ENCODE peak calls at places on chromosomes 5 and 9, in four cellular contexts. K, L, V and F are unnamed samples.

GRCh38 chr9:122347348-122348287 is 23.2 kb upstream of the PTGS1 start:
- DNase-seq in K (no peak), L (peak), V (no peak), F (no peak)

GRCh38 chr5:167339205-167339604 is 952.2 kb upstream of the WWC1 start:
- DNase-seq in K (no peak), L (no peak), V (no peak), F (no peak)

GRCh38 chr5:1375871-1376850 is 31.3 kb upstream of the CLPTM1L start:
- DNase-seq in K (no peak), L (no peak), V (no peak), F (no peak)

GRCh38 chr9:133347515-133347984 is 381 bp downstream of the MED22 start:
- DNase-seq in K (peak), L (no peak), V (peak), F (peak)

GRCh38 chr9:129506892-129507291 is 114.0 kb downstream of the C9orf50 start:
- DNase-seq in K (no peak), L (no peak), V (no peak), F (no peak)

GRCh38 chr5:181259974-181260719 is 796 bp downstream of the TRIM52 start:
- DNase-seq in K (peak), L (no peak), V (no peak), F (no peak)

GRCh38 chr9:4073371-4073770 is 226.5 kb downstream of the GLIS3 start:
- DNase-seq in K (peak), L (peak), V (no peak), F (peak)

GRCh38 chr5:8749556-8749955 is 796.3 kb downstream of the SEMA5A start:
- DNase-seq in K (no peak), L (no peak), V (no peak), F (no peak)

GRCh38 chr9:121945281-121945680 is 147.8 kb downstream of the TTLL11 start:
- DNase-seq in K (no peak), L (no peak), V (no peak), F (no peak)

GRCh38 chr9:81585191-81585763 is 104.1 kb downstream of the TLE1 start:
- DNase-seq in K (no peak), L (no peak), V (no peak), F (no peak)

GRCh38 chr5:177256296-177256695 is 47.2 kb downstream of the RAB24 start:
- DNase-seq in K (no peak), L (no peak), V (no peak), F (no peak)

GRCh38 chr5:144304683-144305082 is 134.0 kb downstream of the KCTD16 start:
- DNase-seq in K (no peak), L (no peak), V (no peak), F (no peak)

GRCh38 chr5:144307726-144308125 is 137.1 kb downstream of the KCTD16 start:
- DNase-seq in K (no peak), L (no peak), V (no peak), F (no peak)

GRCh38 chr5:144313147-144313726 is 142.6 kb downstream of the KCTD16 start:
- DNase-seq in K (no peak), L (no peak), V (no peak), F (no peak)

GRCh38 chr5:144309265-144309664 is 138.6 kb downstream of the KCTD16 start:
- DNase-seq in K (no peak), L (peak), V (no peak), F (no peak)

GRCh38 chr5:144308211-144308610 is 137.5 kb downstream of the KCTD16 start:
- DNase-seq in K (no peak), L (no peak), V (no peak), F (no peak)
- TF ChIP-seq CREM in K (no peak), L (no peak), V (no peak), F (no peak)

GRCh38 chr9:114777841-114778240 is 28.0 kb downstream of the TNFSF15 start:
- DNase-seq in K (no peak), L (no peak), V (no peak), F (no peak)
- TF ChIP-seq NR2C2 in K (no peak), L (no peak), V (no peak), F (no peak)

DNA sequence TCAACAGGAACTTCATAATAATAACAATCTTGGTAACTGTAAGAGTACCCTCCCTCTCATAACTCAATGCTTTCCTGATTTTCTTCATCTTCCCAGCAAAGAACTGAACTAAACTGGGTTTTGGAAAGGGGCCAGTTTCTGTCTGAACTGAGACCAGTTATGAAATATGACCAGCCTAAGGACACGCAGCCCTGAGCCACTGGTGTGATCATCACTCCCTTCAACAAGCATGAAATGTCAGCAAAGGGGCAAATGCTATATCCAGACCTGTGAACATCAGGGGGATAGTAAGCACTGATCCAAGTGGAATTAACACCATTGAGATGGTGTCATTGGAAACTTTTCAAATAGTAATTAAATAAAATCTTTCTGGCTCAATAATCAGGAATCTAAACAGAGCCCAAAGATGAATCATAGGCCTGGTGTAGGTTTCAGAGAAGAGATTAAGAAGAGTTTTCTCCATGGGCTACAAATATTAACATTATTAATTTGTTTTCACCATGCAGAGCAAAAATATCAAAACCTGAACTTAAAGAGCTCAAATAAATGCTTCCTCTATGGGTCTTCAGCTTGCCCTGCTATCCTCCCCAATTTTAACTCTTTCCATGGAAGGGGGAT is 82.0 kb downstream of the DPYSL3 start:
- DNase-seq in K (no peak), L (no peak), V (no peak), F (no peak)
- TF ChIP-seq CREM in K (no peak), L (no peak), V (no peak), F (no peak)

GRCh38 chr9:96020822-96021615 is 145.5 kb downstream of the ERCC6L2 start:
- DNase-seq in K (no peak), L (no peak), V (no peak), F (peak)
- TF ChIP-seq NR2C2 in K (no peak), L (no peak), V (no peak), F (no peak)

GRCh38 chr5:131627466-131627865 is 7.6 kb downstream of the RAPGEF6 start:
- DNase-seq in K (no peak), L (no peak), V (no peak), F (no peak)

GRCh38 chr5:131628990-131629389 is 6.0 kb downstream of the RAPGEF6 start:
- DNase-seq in K (peak), L (no peak), V (no peak), F (no peak)

GRCh38 chr5:131633830-131634229 is 1.2 kb downstream of the RAPGEF6 start:
- DNase-seq in K (peak), L (no peak), V (no peak), F (no peak)

GRCh38 chr5:131630963-131631350 is 4.1 kb downstream of the RAPGEF6 start:
- DNase-seq in K (no peak), L (no peak), V (no peak), F (no peak)

GRCh38 chr5:131630208-131630962 is 4.6 kb downstream of the RAPGEF6 start:
- DNase-seq in K (peak), L (peak), V (no peak), F (no peak)
- TF ChIP-seq CREM in K (no peak), L (peak), V (no peak), F (no peak)

DNA sequence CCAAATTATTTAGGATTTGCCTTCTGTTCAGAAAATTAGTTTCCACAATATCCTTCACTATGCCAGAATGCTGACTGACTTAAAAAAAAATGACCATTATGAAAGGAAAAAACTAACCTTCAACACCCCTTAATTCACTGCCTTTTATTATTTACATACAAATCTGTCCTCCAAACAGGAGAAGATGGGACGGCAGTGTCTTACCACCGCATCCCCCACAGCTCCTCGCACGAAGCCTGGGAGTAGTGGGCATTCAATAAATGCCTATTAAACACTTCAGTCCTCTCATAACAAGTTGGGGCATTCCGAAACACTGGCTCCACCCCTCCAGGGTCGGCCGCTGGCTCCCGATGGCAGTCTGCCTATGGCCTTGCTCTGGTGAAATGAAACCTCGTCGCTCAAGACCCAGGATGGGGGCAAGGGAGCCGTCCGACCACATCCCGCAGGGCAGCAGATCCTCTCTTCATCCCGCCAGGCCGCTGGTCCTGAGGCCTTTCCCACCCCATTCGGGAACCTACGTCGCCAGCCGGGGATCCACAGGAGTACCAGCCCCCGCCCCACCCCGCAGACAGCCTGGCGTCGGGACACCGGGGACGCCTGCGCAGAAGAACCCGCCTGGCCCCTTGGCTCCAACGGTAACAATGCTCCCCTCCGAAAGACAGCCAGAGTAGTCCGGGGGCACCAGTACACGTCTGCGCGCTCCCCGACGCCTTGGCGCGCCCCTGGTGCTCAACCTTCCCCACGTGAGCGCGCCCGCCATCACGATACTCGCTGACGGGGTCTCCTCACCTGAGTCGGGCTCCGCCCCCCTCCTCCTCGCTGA is 613 bp downstream of the ZBTB5 start:
- DNase-seq in K (peak), L (no peak), V (peak), F (peak)
- TF ChIP-seq NR2C2 in K (no peak), L (peak), V (no peak), F (no peak)

GRCh38 chr9:110443146-110443877 is 105.6 kb upstream of the TXNDC8 start:
- DNase-seq in K (no peak), L (peak), V (no peak), F (no peak)
- TF ChIP-seq CREM in K (no peak), L (no peak), V (no peak), F (no peak)